ENCODE peak calls at places on chromosomes 7 and 10, in eight cellular contexts. S, Z, H, V, U, K, E and T are unnamed samples.

GRCh38 chr7:13035233-13035632 is 347.8 kb downstream of the ARL4A start:
- DNase-seq in E (no peak), H (no peak), S (no peak), Z (no peak), U (no peak), K (no peak), V (no peak), T (no peak)

GRCh38 chr10:78465456-78465855 is 431.8 kb downstream of the RPS24 start:
- DNase-seq in Z (no peak), V (no peak), S (no peak), U (no peak), K (no peak), E (no peak), H (no peak), T (no peak)

GRCh38 chr7:117072620-117073118 is 119.4 kb downstream of the ST7 start:
- DNase-seq in S (peak; percentile 65), K (peak; percentile 16), H (no peak), E (no peak), U (peak; percentile 33), V (peak; percentile 68), Z (peak; percentile 89), T (peak; percentile 84)

GRCh38 chr10:7397049-7397448 is 13.8 kb downstream of the SFMBT2 start:
- DNase-seq in Z (no peak), S (no peak), V (no peak), U (no peak), K (peak; percentile 27), E (no peak), H (no peak), T (no peak)

GRCh38 chr10:82358486-82359097 is 483.6 kb downstream of the NRG3 start:
- DNase-seq in E (no peak), H (peak; percentile 80), V (no peak), S (no peak), K (peak; percentile 54), U (no peak), Z (peak; percentile 68), T (no peak)

GRCh38 chr10:5977471-5978370 is at the start of gene IL15RA:
- DNase-seq in K (peak; percentile 79), V (peak; percentile 78), Z (peak; percentile 83), E (peak; percentile 58), S (peak; percentile 83), H (peak; percentile 93), U (peak; percentile 26), T (peak; percentile 81)

GRCh38 chr10:113178771-113179170 is 228.7 kb downstream of the TCF7L2 start:
- DNase-seq in S (no peak), Z (no peak), H (no peak), V (no peak), K (no peak), E (no peak), U (no peak), T (no peak)

GRCh38 chr7:137626469-137627067 is 220.2 kb downstream of the DGKI start:
- DNase-seq in Z (no peak), H (no peak), E (no peak), S (peak; percentile 48), V (peak; percentile 41), U (peak; percentile 18), K (peak; percentile 49), T (peak; percentile 68)

GRCh38 chr7:159102681-159103381 is 41.8 kb downstream of the VIPR2 start:
- DNase-seq in K (no peak), S (no peak), E (no peak), Z (no peak), U (no peak), V (no peak), H (peak; percentile 72), T (peak; percentile 58)